ENCODE peak calls at places on chromosomes 6 and 20, in six cellular contexts. E is GM23338, B is HepG2, O is GM23248, W is MM.1S, D is fibroblast of lung. J is an unnamed sample.

GRCh38 chr20:2872304-2873009 is 824 bp upstream of the PTPRA start:
- DNase-seq in O (peak; percentile 76), B (peak; percentile 63), E (peak; percentile 88), D (peak; percentile 60), W (peak; percentile 64), J (peak; percentile 46)

GRCh38 chr20:19617256-19617655 is 140.8 kb upstream of the RIN2 start:
- DNase-seq in D (no peak), W (no peak), O (no peak), B (no peak), E (no peak), J (no peak)

GRCh38 chr6:10412165-10412947 is 2.5 kb downstream of the TFAP2A start:
- DNase-seq in B (no peak), O (peak; percentile 86), D (peak; percentile 44), E (peak; percentile 91), W (peak; percentile 75), J (peak; percentile 84)

GRCh38 chr6:41392249-41392648 is 56.8 kb downstream of the NCR2 start:
- DNase-seq in D (no peak), W (no peak), E (no peak), B (no peak), O (no peak), J (no peak)

GRCh38 chr6:106858653-106859092 is 115.9 kb downstream of the CD24 start:
- DNase-seq in W (no peak), B (no peak), D (peak; percentile 10), E (no peak), O (peak; percentile 73), J (peak; percentile 78)

GRCh38 chr6:168865-169455 is 123.3 kb upstream of the DUSP22 start:
- DNase-seq in D (peak; percentile 69), W (peak; percentile 58), O (peak; percentile 54), B (peak; percentile 59), E (peak; percentile 76), J (peak; percentile 81)

GRCh38 chr6:14700202-14700601 is 545.7 kb upstream of the JARID2 start:
- DNase-seq in E (no peak), D (no peak), O (no peak), W (no peak), B (no peak), J (no peak)

GRCh38 chr6:33980176-33980805 is 165.6 kb downstream of the GRM4 start:
- DNase-seq in D (no peak), E (no peak), B (no peak), O (no peak), W (no peak), J (no peak)

GRCh38 chr20:17499041-17499440 is 32.1 kb downstream of the BFSP1 start:
- DNase-seq in W (no peak), B (no peak), D (no peak), O (peak; percentile 71), E (no peak), J (peak; percentile 32)

GRCh38 chr6:151005126-151005525 is 139.6 kb downstream of the MTHFD1L start:
- DNase-seq in W (no peak), B (no peak), O (peak; percentile 17), D (no peak), E (no peak), J (no peak)

GRCh38 chr6:54801244-54801643 is 45.3 kb upstream of the FAM83B start:
- DNase-seq in D (no peak), O (no peak), B (no peak), E (no peak), W (no peak), J (no peak)

GRCh38 chr6:31875852-31876251 is 2.9 kb downstream of the SLC44A4 start:
- DNase-seq in D (no peak), E (no peak), B (no peak), O (no peak), W (no peak), J (no peak)

GRCh38 chr20:23235173-23236027 is 115.2 kb upstream of the NXT1 start:
- DNase-seq in D (peak; percentile 87), E (peak; percentile 80), O (peak; percentile 74), W (peak; percentile 13), B (peak; percentile 50), J (peak; percentile 61)

GRCh38 chr6:50471041-50471440 is 242.3 kb upstream of the TFAP2D start:
- DNase-seq in B (no peak), W (no peak), D (no peak), E (peak; percentile 40), O (no peak), J (no peak)

GRCh38 chr20:17902531-17903083 is 66.0 kb downstream of the SNX5 start:
- DNase-seq in O (no peak), W (peak; percentile 80), E (no peak), D (no peak), B (no peak), J (no peak)

GRCh38 chr6:30882764-30883475 is 1.4 kb upstream of the DDR1 start:
- DNase-seq in E (peak; percentile 89), O (no peak), B (no peak), W (no peak), D (no peak), J (peak; percentile 71)

GRCh38 chr6:106757267-106757666 is 127.9 kb downstream of the QRSL1 start:
- DNase-seq in O (no peak), D (no peak), W (no peak), E (no peak), B (peak; percentile 14), J (peak; percentile 40)

GRCh38 chr20:10201321-10201870 is 17.2 kb upstream of the SNAP25 start:
- DNase-seq in O (no peak), E (no peak), B (no peak), D (peak; percentile 70), W (no peak), J (no peak)

GRCh38 chr6:129890164-129890563 is 29.0 kb upstream of the TMEM244 start:
- DNase-seq in W (no peak), D (peak; percentile 33), B (no peak), E (no peak), O (peak; percentile 64), J (peak; percentile 59)

GRCh38 chr6:39453956-39454524 is 131.5 kb upstream of the KCNK16 start:
- DNase-seq in E (no peak), D (no peak), O (peak; percentile 51), W (no peak), B (no peak), J (no peak)

GRCh38 chr6:121816361-121816760 is 380.9 kb downstream of the GJA1 start:
- DNase-seq in O (peak; percentile 75), E (no peak), W (no peak), B (no peak), D (peak; percentile 49), J (no peak)

GRCh38 chr6:158409451-158409850 is 97.2 kb downstream of the TULP4 start:
- DNase-seq in O (peak; percentile 48), W (no peak), D (peak; percentile 72), B (no peak), E (no peak), J (no peak)

GRCh38 chr6:163620670-163621330 is 206.3 kb downstream of the QKI start:
- DNase-seq in D (peak; percentile 32), O (no peak), W (peak; percentile 39), E (no peak), B (no peak), J (no peak)

GRCh38 chr6:161138545-161139303 is 135.1 kb downstream of the AGPAT4 start:
- DNase-seq in W (no peak), B (no peak), D (no peak), E (peak; percentile 37), O (no peak), J (no peak)

DNA sequence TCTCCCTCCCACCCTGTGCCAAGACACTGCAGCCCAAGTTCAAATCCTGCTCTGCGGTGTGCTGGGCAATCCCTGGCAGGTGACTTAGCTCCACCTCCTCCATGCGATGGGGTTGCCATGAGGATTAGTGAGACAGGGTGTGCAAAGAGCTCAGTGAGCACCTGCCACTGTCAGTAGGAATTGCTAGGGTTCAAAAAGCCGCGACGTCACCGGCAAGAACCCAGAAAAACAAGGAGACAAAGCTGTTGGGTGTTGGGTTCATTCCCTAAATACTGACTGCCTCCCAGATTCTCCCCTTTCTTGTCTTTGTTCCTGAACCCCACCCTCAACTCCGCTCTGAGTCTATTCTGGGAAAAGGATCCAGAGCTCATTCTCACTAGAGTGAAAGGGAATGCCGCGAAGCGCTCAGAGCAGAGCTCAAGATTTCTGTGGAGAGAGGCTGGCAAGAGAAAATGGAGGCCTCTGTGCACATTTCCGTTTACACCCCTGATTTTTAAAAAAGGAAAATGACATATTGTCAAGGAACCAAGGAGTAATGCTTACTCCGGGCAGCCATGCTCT is 13.3 kb downstream of the PMEPA1 start:
- DNase-seq in D (no peak), B (no peak), W (no peak), E (no peak), O (no peak), J (no peak)
- H3K27ac ChIP-seq in D (no peak overlapping the region), B (no peak overlapping the region), W (no peak overlapping the region), E (no peak overlapping the region), O (no peak overlapping the region), J (peak overlapping the region; percentile 90)

GRCh38 chr20:46708172-46708860 is 1.1 kb upstream of the SLC2A10 start:
- DNase-seq in D (no peak), W (no peak), B (peak; percentile 82), E (peak; percentile 88), O (no peak), J (no peak)

GRCh38 chr20:46709459-46710148 is at the start of gene SLC2A10:
- DNase-seq in W (no peak), D (peak; percentile 58), O (peak; percentile 86), E (peak; percentile 80), B (peak; percentile 53), J (peak; percentile 60)

GRCh38 chr20:46712056-46712636 is 2.7 kb downstream of the SLC2A10 start:
- DNase-seq in E (no peak), O (no peak), B (no peak), W (no peak), D (no peak), J (no peak)

GRCh38 chr20:46709055-46709458 is 392 bp upstream of the SLC2A10 start:
- DNase-seq in E (peak; percentile 40), W (no peak), O (peak; percentile 26), D (no peak), B (no peak), J (peak; percentile 14)

DNA sequence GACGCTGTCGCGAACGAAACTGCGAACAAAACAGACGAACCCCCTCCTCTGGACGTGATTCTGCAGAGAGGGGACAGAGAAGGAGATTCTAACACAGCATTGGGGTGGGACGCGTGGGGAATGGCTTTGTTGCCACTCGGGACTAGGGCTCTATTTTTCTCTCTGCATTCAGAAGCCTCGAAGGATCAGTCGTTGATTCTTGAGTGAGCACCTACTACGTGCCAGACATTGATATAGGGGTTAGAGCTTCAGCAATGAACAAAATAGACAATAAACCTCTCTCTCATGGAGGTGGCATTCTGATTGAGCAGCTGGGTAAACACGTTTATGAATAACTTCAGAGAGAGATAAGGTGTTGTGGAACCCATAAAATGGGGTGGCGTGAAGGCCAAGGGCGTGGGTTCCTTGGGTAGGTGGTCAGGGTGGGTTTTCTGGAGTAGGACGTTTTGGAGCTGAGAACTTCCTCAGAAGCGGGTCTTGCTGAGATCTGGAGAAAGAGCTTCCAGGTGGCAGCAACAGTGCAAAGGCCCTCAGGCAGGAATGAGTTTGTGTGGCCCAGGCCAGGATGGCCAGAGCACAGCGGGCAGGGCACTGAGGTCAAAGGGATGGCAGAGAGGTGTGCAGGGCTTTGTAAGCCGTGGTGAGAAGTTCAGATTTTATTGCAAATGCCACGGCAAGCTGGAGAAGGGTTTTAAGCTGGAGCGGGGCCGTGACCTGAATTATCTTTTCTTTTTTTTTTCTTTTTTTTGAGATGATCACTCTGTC is 882 bp downstream of the SLC2A10 start:
- DNase-seq in W (no peak), B (no peak), O (peak; percentile 26), E (no peak), D (no peak), J (no peak)
- TF ChIP-seq EZH2 in W (no peak), B (no peak), O (no peak), E (no peak), D (no peak), J (no peak)

GRCh38 chr6:149855040-149855654 is 9.0 kb downstream of the LRP11 start:
- DNase-seq in E (no peak), D (peak; percentile 85), O (peak; percentile 92), B (peak; percentile 78), W (no peak), J (peak; percentile 93)
- H2AFZ ChIP-seq in E (no peak overlapping the region), D (no peak overlapping the region), O (peak overlapping the region; percentile 25), B (no peak overlapping the region), W (no peak overlapping the region), J (no peak overlapping the region)

GRCh38 chr6:38262041-38262440 is 377.7 kb downstream of the BTBD9 start:
- DNase-seq in B (peak; percentile 57), E (peak; percentile 57), D (peak; percentile 74), O (peak; percentile 88), W (no peak), J (peak; percentile 88)
- H3K27ac ChIP-seq in B (no peak overlapping the region), E (peak overlapping the region; percentile 73), D (peak overlapping the region; percentile 70), O (peak overlapping the region; percentile 84), W (no peak overlapping the region), J (peak overlapping the region; percentile 95)

J was measured in PC-3.